ENCODE peak calls at places on chromosome 18, in seven cellular contexts. T is GM12878, B is K562, Z is HCT116, U is HepG2, O is SK-N-SH, C is H1. X is an unnamed sample.

GRCh38 chr18:6487968-6488367 is 73.3 kb upstream of the L3MBTL4 start:
- DNase-seq in T (no peak), B (no peak), Z (no peak), U (no peak), O (no peak), C (no peak), X (no peak)

GRCh38 chr18:43485565-43485964 is 208.3 kb upstream of the SYT4 start:
- DNase-seq in T (no peak), B (no peak), Z (no peak), U (no peak), O (no peak), C (no peak), X (no peak)

GRCh38 chr18:13578400-13578799 is 148.0 kb downstream of the FAM210A start:
- DNase-seq in T (no peak), B (no peak), Z (no peak), U (no peak), O (no peak), C (no peak), X (no peak)

GRCh38 chr18:5315838-5316237 is 20.3 kb upstream of the ZBTB14 start:
- DNase-seq in T (no peak), B (no peak), Z (no peak), U (no peak), O (no peak), C (no peak), X (no peak)

GRCh38 chr18:42636309-42636708 is 479.2 kb downstream of the RIT2 start:
- DNase-seq in T (no peak), B (no peak), Z (no peak), U (no peak), O (no peak), C (no peak), X (no peak)

GRCh38 chr18:2917255-2918047 is 70.6 kb downstream of the EMILIN2 start:
- DNase-seq in T (no peak), B (no peak), Z (no peak), U (no peak), O (no peak), C (peak), X (no peak)

GRCh38 chr18:75161629-75162028 is 47.3 kb downstream of the PTGR3 start:
- DNase-seq in T (no peak), B (no peak), Z (peak), U (peak), O (no peak), C (no peak), X (peak)

GRCh38 chr18:8706981-8707940 is 1.9 kb downstream of the MTCL1 start:
- DNase-seq in T (no peak), B (no peak), Z (no peak), U (no peak), O (peak), C (peak), X (peak)

GRCh38 chr18:65983750-65984149 is 232.9 kb downstream of the CDH7 start:
- DNase-seq in T (no peak), B (no peak), Z (no peak), U (peak), O (no peak), C (no peak), X (peak)

GRCh38 chr18:35511428-35511827 is 13.7 kb upstream of the INO80C start:
- DNase-seq in T (peak), B (no peak), Z (no peak), U (no peak), O (no peak), C (peak), X (no peak)

GRCh38 chr18:5456577-5457466 is 87.0 kb downstream of the EPB41L3 start:
- DNase-seq in T (no peak), B (no peak), Z (no peak), U (peak), O (peak), C (peak), X (no peak)

GRCh38 chr18:53883771-53884170 is 340.7 kb downstream of the MBD2 start:
- DNase-seq in T (no peak), B (no peak), Z (no peak), U (no peak), O (no peak), C (no peak), X (no peak)

GRCh38 chr18:69205925-69206324 is 194.8 kb upstream of the DOK6 start:
- DNase-seq in T (no peak), B (no peak), Z (no peak), U (no peak), O (no peak), C (no peak), X (no peak)

GRCh38 chr18:34789768-34790344 is 79.8 kb downstream of the DTNA start:
- DNase-seq in T (no peak), B (no peak), Z (no peak), U (no peak), O (no peak), C (no peak), X (no peak)

GRCh38 chr18:63119647-63120046 is 199.9 kb downstream of the BCL2 start:
- DNase-seq in T (no peak), B (no peak), Z (peak), U (peak), O (peak), C (no peak), X (peak)

GRCh38 chr18:63683890-63684289 is 18.9 kb upstream of the SERPINB11 start:
- DNase-seq in T (no peak), B (no peak), Z (no peak), U (no peak), O (no peak), C (no peak), X (no peak)

GRCh38 chr18:2173464-2173863 is 397.8 kb downstream of the METTL4 start:
- DNase-seq in T (no peak), B (no peak), Z (no peak), U (no peak), O (no peak), C (no peak), X (peak)

GRCh38 chr18:31819106-31819924 is 58.6 kb upstream of the SLC25A52 start:
- DNase-seq in T (no peak), B (peak), Z (peak), U (peak), O (peak), C (peak), X (no peak)

GRCh38 chr18:8820701-8821465 is 115.5 kb downstream of the MTCL1 start:
- DNase-seq in T (no peak), B (no peak), Z (no peak), U (no peak), O (no peak), C (no peak), X (no peak)

GRCh38 chr18:26456070-26456491 is 92.3 kb downstream of the KCTD1 start:
- DNase-seq in T (no peak), B (no peak), Z (no peak), U (peak), O (no peak), C (no peak), X (no peak)

GRCh38 chr18:74819433-74820059 is 221.9 kb downstream of the ZNF407 start:
- DNase-seq in T (no peak), B (no peak), Z (no peak), U (peak), O (peak), C (peak), X (peak)

GRCh38 chr18:59493019-59493418 is 134.0 kb upstream of the LMAN1 start:
- DNase-seq in T (no peak), B (no peak), Z (no peak), U (no peak), O (no peak), C (no peak), X (no peak)

GRCh38 chr18:72086421-72086820 is 457.7 kb downstream of the CBLN2 start:
- DNase-seq in T (no peak), B (peak), Z (no peak), U (peak), O (no peak), C (no peak), X (peak)
- TF ChIP-seq JUND in T (no peak), B (no peak), Z (no peak), U (no peak), O (no peak), C (no peak), X (no peak)

GRCh38 chr18:67232406-67232805 is 284.1 kb downstream of the DSEL start:
- DNase-seq in T (no peak), B (no peak), Z (no peak), U (no peak), O (no peak), C (no peak), X (no peak)

GRCh38 chr18:67232991-67233390 is 283.5 kb downstream of the DSEL start:
- DNase-seq in T (no peak), B (no peak), Z (no peak), U (no peak), O (no peak), C (no peak), X (no peak)
- TF ChIP-seq JUND in T (no peak), B (no peak), Z (no peak), U (no peak), O (no peak), C (no peak), X (no peak)

GRCh38 chr18:21296045-21296444 is 54.0 kb downstream of the GREB1L start:
- DNase-seq in T (no peak), B (no peak), Z (no peak), U (no peak), O (no peak), C (no peak), X (no peak)
- TF ChIP-seq JUND in T (no peak), B (no peak), Z (no peak), U (no peak), O (no peak), C (no peak), X (no peak)

GRCh38 chr18:11339121-11339520 is 189.8 kb upstream of the PIEZO2 start:
- DNase-seq in T (no peak), B (no peak), Z (no peak), U (no peak), O (no peak), C (no peak), X (no peak)
- TF ChIP-seq JUND in T (no peak), B (no peak), Z (no peak), U (no peak), O (no peak), C (no peak), X (no peak)

GRCh38 chr18:58177886-58178470 is 134.0 kb downstream of the NEDD4L start:
- DNase-seq in T (no peak), B (no peak), Z (no peak), U (peak), O (peak), C (peak), X (no peak)
- TF ChIP-seq JUND in T (no peak), B (no peak), Z (no peak), U (no peak), O (no peak), C (no peak), X (no peak)

DNA sequence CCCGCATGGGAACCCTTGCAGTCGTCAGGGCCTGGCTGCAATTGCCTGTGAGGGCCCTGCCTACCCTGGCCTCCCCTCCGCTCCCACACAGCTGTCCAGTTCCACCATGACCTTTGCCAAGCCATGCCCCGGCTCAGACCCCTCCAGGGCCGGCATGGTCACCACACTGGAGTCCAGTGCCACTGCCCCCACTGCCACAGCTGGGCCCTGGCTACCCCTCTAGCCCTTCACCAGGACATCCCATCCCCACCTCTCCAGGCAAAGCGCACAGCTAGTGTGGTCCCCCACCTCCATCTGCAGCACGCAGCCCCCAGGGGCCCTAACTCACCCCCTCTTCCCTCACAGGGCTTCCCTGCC is 70.3 kb upstream of the SMAD7 start:
- DNase-seq in T (no peak), B (no peak), Z (no peak), U (no peak), O (no peak), C (no peak), X (no peak)
- TF ChIP-seq JUND in T (no peak), B (no peak), Z (no peak), U (no peak), O (no peak), C (no peak), X (no peak)

DNA sequence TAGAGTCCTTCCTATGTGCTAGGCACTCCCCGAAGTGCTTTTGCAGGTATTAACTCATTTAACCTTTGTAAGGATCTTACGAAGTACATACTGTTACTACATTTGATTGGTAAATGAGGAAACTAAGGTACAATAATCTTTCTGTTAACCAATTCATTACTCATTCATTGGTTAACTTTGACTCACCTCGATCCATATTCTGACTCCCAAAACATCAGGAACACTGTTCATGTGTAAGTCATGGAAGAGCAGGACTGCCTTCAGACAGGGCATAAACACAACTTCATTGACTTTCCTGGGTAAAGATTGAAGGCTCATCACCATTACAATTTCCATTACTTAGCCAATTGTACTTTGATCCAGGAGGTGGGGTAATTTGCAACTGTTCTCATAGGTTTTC is 40.6 kb downstream of the NAPG start:
- DNase-seq in T (no peak), B (no peak), Z (no peak), U (no peak), O (no peak), C (no peak), X (no peak)
- TF ChIP-seq JUND in T (no peak), B (no peak), Z (no peak), U (no peak), O (no peak), C (no peak), X (no peak)

GRCh38 chr18:80147037-80147417 is 38.0 kb downstream of the ADNP2 start:
- DNase-seq in T (no peak), B (no peak), Z (no peak), U (no peak), O (no peak), C (no peak), X (no peak)
- TF ChIP-seq JUND in T (no peak), B (no peak), Z (no peak), U (no peak), O (no peak), C (no peak), X (no peak)

DNA sequence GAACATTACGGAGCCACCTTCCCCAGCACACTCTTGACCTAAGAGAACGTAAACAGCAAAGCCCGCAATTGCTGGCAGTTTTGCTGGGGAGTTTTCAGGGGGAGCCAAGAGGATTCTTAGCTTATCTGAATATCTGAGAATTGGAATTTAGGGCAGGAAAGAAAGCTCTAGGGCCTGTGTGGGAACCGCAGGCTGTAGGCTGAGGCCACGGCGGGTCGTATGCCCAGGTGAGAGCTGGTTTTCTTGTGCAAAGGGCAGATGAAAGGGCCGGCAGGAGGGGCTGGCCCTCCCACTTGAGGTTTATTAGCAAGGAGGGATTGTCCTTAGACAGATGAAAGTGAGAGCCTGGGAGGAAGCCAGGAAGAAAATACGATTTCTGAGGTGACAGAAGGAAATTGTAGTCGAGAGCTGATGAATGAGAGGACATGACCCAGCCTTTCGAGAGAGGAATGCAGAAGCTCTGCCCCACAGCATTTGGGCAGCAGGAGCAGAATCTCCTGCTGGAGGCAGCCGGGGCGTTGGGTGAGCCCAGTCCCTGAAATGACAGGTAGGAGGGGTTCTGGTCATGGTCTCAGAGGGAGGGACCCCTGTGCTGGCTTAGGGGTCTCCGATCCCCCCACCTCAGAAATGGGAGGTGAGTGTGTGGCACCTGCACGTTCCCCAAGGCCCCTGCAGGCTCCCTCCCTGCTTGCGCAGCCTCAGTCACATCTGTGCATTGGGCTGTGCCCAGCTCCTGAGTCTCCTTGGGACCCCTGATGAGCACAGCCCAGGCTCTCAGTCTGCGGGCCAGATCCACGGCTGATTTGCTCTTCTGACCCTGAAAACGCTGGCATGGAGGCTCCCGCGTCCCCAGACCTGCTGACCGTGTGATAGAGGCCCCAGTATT is 61.1 kb downstream of the CABLES1 start:
- DNase-seq in T (no peak), B (no peak), Z (no peak), U (no peak), O (no peak), C (peak), X (peak)
- TF ChIP-seq JUND in T (no peak), B (no peak), Z (no peak), U (no peak), O (no peak), C (no peak), X (no peak)